ENCODE peak calls at places on chromosome 7, in seven cellular contexts. One of them, this sample, is unnamed.

GRCh38 chr7:101017099-101017777 is 2.6 kb upstream of the MUC17 start:
- DNase-seq in fibroblast of the aortic adventitia: peak; percentile 79
- DNase-seq in heart left ventricle: peak; percentile 78
- DNase-seq in Calu3: peak; percentile 77
- DNase-seq in endothelial cell of umbilical vein: peak; percentile 40
- DNase-seq in psoas muscle: peak; percentile 68
- DNase-seq in osteoblast: peak; percentile 98
- DNase-seq in this sample: peak; percentile 65

GRCh38 chr7:39153647-39154046 is 175.9 kb downstream of the POU6F2 start:
- DNase-seq in heart left ventricle: no peak
- DNase-seq in Calu3: no peak
- DNase-seq in psoas muscle: no peak
- DNase-seq in fibroblast of the aortic adventitia: no peak
- DNase-seq in endothelial cell of umbilical vein: no peak
- DNase-seq in osteoblast: no peak
- DNase-seq in this sample: no peak

GRCh38 chr7:131507592-131508331 is 48.7 kb downstream of the PODXL start:
- DNase-seq in psoas muscle: peak; percentile 84
- DNase-seq in Calu3: peak; percentile 87
- DNase-seq in osteoblast: peak; percentile 96
- DNase-seq in fibroblast of the aortic adventitia: peak; percentile 75
- DNase-seq in endothelial cell of umbilical vein: peak; percentile 76
- DNase-seq in heart left ventricle: peak; percentile 84
- DNase-seq in this sample: peak; percentile 86

GRCh38 chr7:79876769-79877362 is 257.8 kb upstream of the GNAI1 start:
- DNase-seq in endothelial cell of umbilical vein: peak; percentile 38
- DNase-seq in psoas muscle: no peak
- DNase-seq in Calu3: peak; percentile 16
- DNase-seq in osteoblast: peak; percentile 11
- DNase-seq in fibroblast of the aortic adventitia: peak; percentile 66
- DNase-seq in heart left ventricle: no peak
- DNase-seq in this sample: no peak

GRCh38 chr7:121831320-121831719 is 41.6 kb upstream of the PTPRZ1 start:
- DNase-seq in Calu3: no peak
- DNase-seq in endothelial cell of umbilical vein: no peak
- DNase-seq in osteoblast: no peak
- DNase-seq in psoas muscle: no peak
- DNase-seq in heart left ventricle: no peak
- DNase-seq in fibroblast of the aortic adventitia: no peak
- DNase-seq in this sample: no peak

GRCh38 chr7:120055300-120055699 is 217.7 kb upstream of the KCND2 start:
- DNase-seq in osteoblast: no peak
- DNase-seq in heart left ventricle: no peak
- DNase-seq in fibroblast of the aortic adventitia: peak; percentile 68
- DNase-seq in Calu3: peak; percentile 47
- DNase-seq in endothelial cell of umbilical vein: no peak
- DNase-seq in psoas muscle: no peak
- DNase-seq in this sample: no peak

GRCh38 chr7:36400606-36401005 is 10.9 kb downstream of the ANLN start:
- DNase-seq in psoas muscle: no peak
- DNase-seq in fibroblast of the aortic adventitia: peak; percentile 62
- DNase-seq in osteoblast: no peak
- DNase-seq in Calu3: no peak
- DNase-seq in heart left ventricle: no peak
- DNase-seq in endothelial cell of umbilical vein: no peak
- DNase-seq in this sample: no peak

GRCh38 chr7:87375647-87376435 is 30.4 kb downstream of the CROT start:
- DNase-seq in endothelial cell of umbilical vein: no peak
- DNase-seq in psoas muscle: no peak
- DNase-seq in Calu3: no peak
- DNase-seq in fibroblast of the aortic adventitia: no peak
- DNase-seq in osteoblast: no peak
- DNase-seq in heart left ventricle: no peak
- DNase-seq in this sample: no peak

GRCh38 chr7:114799522-114800133 is 122.3 kb upstream of the MDFIC start:
- DNase-seq in fibroblast of the aortic adventitia: no peak
- DNase-seq in Calu3: no peak
- DNase-seq in endothelial cell of umbilical vein: no peak
- DNase-seq in heart left ventricle: no peak
- DNase-seq in osteoblast: no peak
- DNase-seq in psoas muscle: no peak
- DNase-seq in this sample: no peak

GRCh38 chr7:129530881-129531391 is 28.6 kb downstream of the SMKR1 start:
- DNase-seq in fibroblast of the aortic adventitia: peak; percentile 58
- DNase-seq in endothelial cell of umbilical vein: peak; percentile 47
- DNase-seq in Calu3: peak; percentile 16
- DNase-seq in heart left ventricle: no peak
- DNase-seq in osteoblast: no peak
- DNase-seq in psoas muscle: no peak
- DNase-seq in this sample: no peak

GRCh38 chr7:159097661-159098423 is 46.8 kb downstream of the VIPR2 start:
- DNase-seq in psoas muscle: no peak
- DNase-seq in fibroblast of the aortic adventitia: no peak
- DNase-seq in Calu3: no peak
- DNase-seq in osteoblast: peak; percentile 54
- DNase-seq in endothelial cell of umbilical vein: no peak
- DNase-seq in heart left ventricle: peak; percentile 45
- DNase-seq in this sample: no peak

GRCh38 chr7:2629740-2630681 is 1.8 kb upstream of the TTYH3 start:
- DNase-seq in osteoblast: no peak
- DNase-seq in fibroblast of the aortic adventitia: peak; percentile 47
- DNase-seq in endothelial cell of umbilical vein: no peak
- DNase-seq in heart left ventricle: no peak
- DNase-seq in psoas muscle: peak; percentile 64
- DNase-seq in Calu3: peak; percentile 57
- DNase-seq in this sample: no peak

GRCh38 chr7:3232228-3232627 is 68.8 kb upstream of the SDK1 start:
- DNase-seq in endothelial cell of umbilical vein: no peak
- DNase-seq in heart left ventricle: no peak
- DNase-seq in Calu3: no peak
- DNase-seq in fibroblast of the aortic adventitia: peak; percentile 91
- DNase-seq in psoas muscle: no peak
- DNase-seq in osteoblast: peak; percentile 26
- DNase-seq in this sample: no peak

GRCh38 chr7:29915481-29916215 is 74.0 kb downstream of the SCRN1 start:
- DNase-seq in Calu3: no peak
- DNase-seq in heart left ventricle: no peak
- DNase-seq in fibroblast of the aortic adventitia: peak; percentile 9
- DNase-seq in endothelial cell of umbilical vein: peak; percentile 19
- DNase-seq in psoas muscle: no peak
- DNase-seq in osteoblast: no peak
- DNase-seq in this sample: no peak

GRCh38 chr7:37342665-37343471 is 105.8 kb downstream of the ELMO1 start:
- DNase-seq in fibroblast of the aortic adventitia: no peak
- DNase-seq in heart left ventricle: no peak
- DNase-seq in endothelial cell of umbilical vein: peak; percentile 37
- DNase-seq in osteoblast: no peak
- DNase-seq in Calu3: no peak
- DNase-seq in psoas muscle: no peak
- DNase-seq in this sample: no peak

GRCh38 chr7:94354950-94355349 is 39.7 kb upstream of the COL1A2 start:
- DNase-seq in heart left ventricle: no peak
- DNase-seq in endothelial cell of umbilical vein: no peak
- DNase-seq in psoas muscle: no peak
- DNase-seq in Calu3: no peak
- DNase-seq in fibroblast of the aortic adventitia: peak; percentile 32
- DNase-seq in osteoblast: no peak
- DNase-seq in this sample: no peak

GRCh38 chr7:81769891-81770818 is at the start of gene HGF:
- DNase-seq in endothelial cell of umbilical vein: peak; percentile 38
- DNase-seq in heart left ventricle: peak; percentile 65
- DNase-seq in fibroblast of the aortic adventitia: peak; percentile 91
- DNase-seq in Calu3: no peak
- DNase-seq in osteoblast: peak; percentile 57
- DNase-seq in psoas muscle: peak; percentile 58
- DNase-seq in this sample: peak; percentile 14

GRCh38 chr7:128459394-128459878 is 3.8 kb downstream of the HILPDA start:
- DNase-seq in heart left ventricle: peak; percentile 64
- DNase-seq in psoas muscle: peak; percentile 44
- DNase-seq in osteoblast: peak; percentile 78
- DNase-seq in fibroblast of the aortic adventitia: peak; percentile 80
- DNase-seq in Calu3: peak; percentile 64
- DNase-seq in endothelial cell of umbilical vein: peak; percentile 82
- DNase-seq in this sample: peak; percentile 46

GRCh38 chr7:38679419-38679818 is 48.2 kb upstream of the AMPH start:
- DNase-seq in fibroblast of the aortic adventitia: peak; percentile 49
- DNase-seq in endothelial cell of umbilical vein: no peak
- DNase-seq in osteoblast: peak; percentile 48
- DNase-seq in psoas muscle: no peak
- DNase-seq in heart left ventricle: no peak
- DNase-seq in Calu3: no peak
- DNase-seq in this sample: no peak

GRCh38 chr7:31055501-31055900 is 3.4 kb downstream of the ADCYAP1R1 start:
- DNase-seq in fibroblast of the aortic adventitia: no peak
- DNase-seq in psoas muscle: no peak
- DNase-seq in osteoblast: peak; percentile 57
- DNase-seq in heart left ventricle: no peak
- DNase-seq in endothelial cell of umbilical vein: no peak
- DNase-seq in Calu3: no peak
- DNase-seq in this sample: no peak

GRCh38 chr7:31058122-31058521 is 6.0 kb downstream of the ADCYAP1R1 start:
- DNase-seq in endothelial cell of umbilical vein: no peak
- DNase-seq in fibroblast of the aortic adventitia: no peak
- DNase-seq in psoas muscle: peak; percentile 39
- DNase-seq in heart left ventricle: no peak
- DNase-seq in Calu3: peak; percentile 43
- DNase-seq in osteoblast: peak; percentile 76
- DNase-seq in this sample: no peak

GRCh38 chr7:31054608-31055273 is 2.6 kb downstream of the ADCYAP1R1 start:
- DNase-seq in heart left ventricle: no peak
- DNase-seq in osteoblast: peak; percentile 73
- DNase-seq in psoas muscle: no peak
- DNase-seq in fibroblast of the aortic adventitia: no peak
- DNase-seq in Calu3: no peak
- DNase-seq in endothelial cell of umbilical vein: no peak
- DNase-seq in this sample: no peak

GRCh38 chr7:31058688-31059087 is 6.6 kb downstream of the ADCYAP1R1 start:
- DNase-seq in Calu3: no peak
- DNase-seq in endothelial cell of umbilical vein: no peak
- DNase-seq in osteoblast: peak; percentile 56
- DNase-seq in fibroblast of the aortic adventitia: no peak
- DNase-seq in heart left ventricle: no peak
- DNase-seq in psoas muscle: no peak
- DNase-seq in this sample: no peak

GRCh38 chr7:31056775-31057346 is 4.8 kb downstream of the ADCYAP1R1 start:
- DNase-seq in fibroblast of the aortic adventitia: no peak
- DNase-seq in psoas muscle: no peak
- DNase-seq in Calu3: peak; percentile 32
- DNase-seq in endothelial cell of umbilical vein: no peak
- DNase-seq in osteoblast: peak; percentile 67
- DNase-seq in heart left ventricle: no peak
- DNase-seq in this sample: no peak
- TF ChIP-seq CTCF in fibroblast of the aortic adventitia: no peak
- TF ChIP-seq CTCF in psoas muscle: no peak
- TF ChIP-seq CTCF in Calu3: no peak
- TF ChIP-seq CTCF in endothelial cell of umbilical vein: no peak
- TF ChIP-seq CTCF in osteoblast: no peak
- TF ChIP-seq CTCF in heart left ventricle: no peak
- TF ChIP-seq CTCF in this sample: no peak

GRCh38 chr7:12062062-12062461 is 149.0 kb upstream of the TMEM106B start:
- DNase-seq in fibroblast of the aortic adventitia: no peak
- DNase-seq in psoas muscle: no peak
- DNase-seq in Calu3: no peak
- DNase-seq in endothelial cell of umbilical vein: no peak
- DNase-seq in osteoblast: no peak
- DNase-seq in heart left ventricle: no peak
- DNase-seq in this sample: no peak
- TF ChIP-seq CTCF in fibroblast of the aortic adventitia: peak; percentile 46
- TF ChIP-seq CTCF in psoas muscle: no peak
- TF ChIP-seq CTCF in Calu3: no peak
- TF ChIP-seq CTCF in endothelial cell of umbilical vein: peak; percentile 29
- TF ChIP-seq CTCF in osteoblast: peak; percentile 37
- TF ChIP-seq CTCF in heart left ventricle: no peak
- TF ChIP-seq CTCF in this sample: no peak

DNA sequence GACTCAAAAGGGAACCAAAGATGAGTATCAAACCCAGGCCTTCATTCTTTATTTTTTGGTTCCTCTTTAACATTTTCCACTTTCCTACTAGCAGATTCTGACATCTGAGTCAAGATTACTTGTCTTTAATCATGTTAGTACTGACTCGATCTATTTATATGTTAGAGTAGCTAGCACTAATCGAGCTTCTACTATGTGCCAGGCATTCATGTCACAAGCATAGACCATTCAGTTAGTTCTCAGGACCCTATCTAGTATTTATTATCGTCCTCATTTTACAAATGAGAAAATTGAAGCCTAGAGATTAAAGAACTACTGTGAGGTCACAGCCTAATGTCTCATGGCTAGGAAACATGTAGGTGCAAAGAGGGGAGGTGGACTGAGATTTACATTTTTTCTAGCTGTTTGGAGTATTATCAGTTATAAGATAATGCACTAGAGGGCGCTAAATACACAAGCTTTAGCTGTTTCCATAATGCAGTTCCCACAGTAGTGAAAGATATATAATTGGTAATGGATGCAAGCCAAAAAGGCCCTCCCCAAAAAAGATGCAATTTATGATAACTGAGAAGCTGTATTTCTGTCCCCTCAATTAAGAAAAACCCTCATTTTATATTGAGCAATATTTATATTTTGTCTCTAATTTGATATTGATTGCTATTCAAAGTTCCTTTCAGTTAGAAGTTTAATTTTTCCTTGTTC is 32.9 kb upstream of the KMT2E start:
- DNase-seq in heart left ventricle: no peak
- DNase-seq in psoas muscle: no peak
- DNase-seq in Calu3: no peak
- DNase-seq in fibroblast of the aortic adventitia: peak; percentile 74
- DNase-seq in endothelial cell of umbilical vein: peak; percentile 82
- DNase-seq in osteoblast: peak; percentile 35
- DNase-seq in this sample: peak; percentile 18
- TF ChIP-seq CTCF in heart left ventricle: peak; percentile 86
- TF ChIP-seq CTCF in psoas muscle: peak; percentile 81
- TF ChIP-seq CTCF in Calu3: no peak
- TF ChIP-seq CTCF in fibroblast of the aortic adventitia: peak; percentile 60
- TF ChIP-seq CTCF in endothelial cell of umbilical vein: peak; percentile 47
- TF ChIP-seq CTCF in osteoblast: peak; percentile 71
- TF ChIP-seq CTCF in this sample: peak; percentile 75

DNA sequence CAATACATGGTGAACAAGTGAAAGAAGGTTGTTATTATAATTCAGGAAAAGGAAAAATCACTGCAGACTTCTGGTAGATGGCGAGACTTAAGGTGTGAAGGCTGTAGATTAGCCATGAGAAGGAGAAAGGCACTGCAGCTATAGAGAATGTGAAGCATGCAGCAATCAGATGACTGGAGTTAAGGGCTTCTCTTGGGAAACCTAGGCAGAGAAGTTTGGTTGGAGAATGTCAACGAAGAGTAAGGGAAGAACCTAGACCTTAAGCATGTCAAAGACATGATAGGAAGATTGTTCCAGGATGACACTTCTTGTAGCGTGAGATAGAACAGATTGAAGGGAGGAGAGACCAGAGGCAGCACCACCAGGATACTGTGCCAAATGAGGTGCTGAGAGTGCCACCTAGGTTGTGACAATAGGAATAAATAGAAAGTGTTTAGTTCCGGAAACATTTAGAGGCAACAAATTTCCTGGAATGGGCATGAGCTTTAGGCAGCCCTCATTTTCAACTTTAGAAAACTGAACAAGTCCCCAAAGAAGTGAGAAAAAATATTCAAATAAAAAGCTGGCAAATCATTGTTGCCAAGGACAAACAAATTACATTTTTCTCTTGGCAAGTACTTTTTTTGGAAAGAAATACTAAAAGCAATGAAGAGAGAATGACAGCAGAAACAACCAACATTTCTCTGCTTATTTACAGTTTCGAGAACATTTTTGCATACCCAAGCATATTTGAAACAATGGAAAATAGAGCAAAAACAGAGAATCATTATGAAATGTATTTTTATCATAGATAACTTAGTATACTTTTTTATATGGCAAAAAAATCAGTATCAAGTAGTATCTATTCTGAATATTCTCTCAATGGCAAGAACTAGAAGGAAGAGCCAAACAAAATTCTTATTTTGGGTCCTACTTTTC is 4.9 kb downstream of the LRRC17 start:
- DNase-seq in endothelial cell of umbilical vein: no peak
- DNase-seq in heart left ventricle: no peak
- DNase-seq in psoas muscle: no peak
- DNase-seq in osteoblast: no peak
- DNase-seq in Calu3: peak; percentile 16
- DNase-seq in fibroblast of the aortic adventitia: peak; percentile 32
- DNase-seq in this sample: no peak
- TF ChIP-seq CTCF in endothelial cell of umbilical vein: no peak
- TF ChIP-seq CTCF in heart left ventricle: no peak
- TF ChIP-seq CTCF in psoas muscle: no peak
- TF ChIP-seq CTCF in osteoblast: no peak
- TF ChIP-seq CTCF in Calu3: no peak
- TF ChIP-seq CTCF in fibroblast of the aortic adventitia: no peak
- TF ChIP-seq CTCF in this sample: no peak

This sample was measured in nephron progenitor cell.